ENCODE peak calls at places on chromosomes 1 and 21, in eight cellular contexts. S, N, K, H, J, T, B and O are unnamed samples.

GRCh38 chr1:59568158-59568935 is 246.4 kb upstream of the HOOK1 start:
- DNase-seq in S (no peak), N (no peak), K (no peak), H (no peak), J (no peak), T (no peak), B (no peak), O (no peak)

GRCh38 chr1:235622933-235623790 is 26.4 kb downstream of the GNG4 start:
- DNase-seq in S (no peak), N (no peak), K (no peak), H (no peak), J (no peak), T (no peak), B (no peak), O (no peak)

GRCh38 chr1:205109711-205110110 is 12.1 kb downstream of the RBBP5 start:
- DNase-seq in S (no peak), N (no peak), K (no peak), H (no peak), J (no peak), T (no peak), B (no peak), O (no peak)

GRCh38 chr1:230828421-230828820 is 39.9 kb downstream of the C1orf198 start:
- DNase-seq in S (no peak), N (no peak), K (no peak), H (no peak), J (no peak), T (no peak), B (no peak), O (no peak)

GRCh38 chr1:30305519-30305918 is 417.9 kb downstream of the MATN1 start:
- DNase-seq in S (no peak), N (no peak), K (no peak), H (no peak), J (no peak), T (no peak), B (no peak), O (no peak)

GRCh38 chr1:246214708-246215504 is 292.2 kb downstream of the SMYD3 start:
- DNase-seq in S (no peak), N (no peak), K (peak; percentile 8), H (peak; percentile 53), J (peak; percentile 63), T (peak; percentile 89), B (peak; percentile 98), O (peak; percentile 64)

GRCh38 chr1:45809761-45810160 is 6.3 kb downstream of the MAST2 start:
- DNase-seq in S (no peak), N (no peak), K (no peak), H (no peak), J (no peak), T (no peak), B (no peak), O (no peak)

GRCh38 chr1:20727746-20728316 is 4.7 kb downstream of the SH2D5 start:
- DNase-seq in S (no peak), N (no peak), K (no peak), H (no peak), J (no peak), T (no peak), B (no peak), O (no peak)

GRCh38 chr1:168799918-168800605 is 71.1 kb upstream of the DPT start:
- DNase-seq in S (no peak), N (no peak), K (no peak), H (no peak), J (no peak), T (no peak), B (no peak), O (no peak)

GRCh38 chr21:28742527-28742926 is 250.2 kb downstream of the LTN1 start:
- DNase-seq in S (no peak), N (no peak), K (no peak), H (no peak), J (no peak), T (no peak), B (peak; percentile 55), O (peak; percentile 19)

GRCh38 chr1:40849801-40850592 is 12.2 kb downstream of the CITED4 start:
- DNase-seq in S (no peak), N (peak; percentile 58), K (peak; percentile 61), H (no peak), J (peak; percentile 63), T (peak; percentile 65), B (peak; percentile 22), O (no peak)

GRCh38 chr1:13570924-13571323 is 12.7 kb upstream of the PDPN start:
- DNase-seq in S (no peak), N (no peak), K (no peak), H (no peak), J (no peak), T (no peak), B (no peak), O (no peak)

GRCh38 chr1:31509124-31510072 is 66.9 kb upstream of the TINAGL1 start:
- DNase-seq in S (no peak), N (no peak), K (no peak), H (no peak), J (peak; percentile 19), T (no peak), B (no peak), O (no peak)

GRCh38 chr1:209434066-209434465 is 149.4 kb upstream of the CAMK1G start:
- DNase-seq in S (no peak), N (no peak), K (no peak), H (no peak), J (no peak), T (peak; percentile 26), B (no peak), O (no peak)

GRCh38 chr1:45033356-45033755 is 21.3 kb downstream of the UROD start:
- DNase-seq in S (no peak), N (no peak), K (no peak), H (no peak), J (no peak), T (no peak), B (no peak), O (no peak)

GRCh38 chr1:153611356-153611755 is 1.6 kb downstream of the S100A16 start:
- DNase-seq in S (no peak), N (no peak), K (no peak), H (no peak), J (no peak), T (no peak), B (no peak), O (no peak)

GRCh38 chr1:43545686-43546387 is 15.2 kb downstream of the PTPRF start:
- DNase-seq in S (no peak), N (no peak), K (peak; percentile 83), H (no peak), J (no peak), T (no peak), B (no peak), O (no peak)

GRCh38 chr21:26798856-26799751 is 46.1 kb downstream of the ADAMTS1 start:
- DNase-seq in S (no peak), N (no peak), K (no peak), H (no peak), J (no peak), T (peak; percentile 35), B (no peak), O (no peak)

GRCh38 chr1:56132520-56132919 is 446.8 kb downstream of the PLPP3 start:
- DNase-seq in S (no peak), N (no peak), K (no peak), H (no peak), J (no peak), T (no peak), B (peak; percentile 36), O (no peak)

GRCh38 chr1:65066766-65067490 is 81.1 kb upstream of the AK4 start:
- DNase-seq in S (peak; percentile 66), N (peak; percentile 52), K (peak; percentile 87), H (no peak), J (peak; percentile 58), T (peak; percentile 68), B (no peak), O (peak; percentile 30)

GRCh38 chr1:57489342-57490036 is 65.6 kb upstream of the DAB1 start:
- DNase-seq in S (no peak), N (no peak), K (no peak), H (peak; percentile 70), J (no peak), T (peak; percentile 87), B (no peak), O (no peak)

GRCh38 chr1:245079021-245079609 is 75.7 kb upstream of the KIF26B start:
- DNase-seq in S (no peak), N (no peak), K (peak; percentile 45), H (no peak), J (no peak), T (peak; percentile 44), B (peak; percentile 65), O (peak; percentile 29)

GRCh38 chr1:245965398-245965797 is 541.7 kb downstream of the SMYD3 start:
- DNase-seq in S (no peak), N (no peak), K (no peak), H (no peak), J (no peak), T (no peak), B (no peak), O (no peak)

GRCh38 chr1:114345930-114346479 is 165.0 kb downstream of the TRIM33 start:
- DNase-seq in S (no peak), N (no peak), K (no peak), H (no peak), J (peak; percentile 1), T (no peak), B (no peak), O (no peak)

GRCh38 chr1:160681891-160682140 is 29.8 kb downstream of the CD48 start:
- DNase-seq in S (no peak), N (no peak), K (no peak), H (no peak), J (no peak), T (no peak), B (no peak), O (no peak)

GRCh38 chr1:69913967-69914366 is 291.4 kb downstream of the LRRC40 start:
- DNase-seq in S (no peak), N (no peak), K (no peak), H (peak; percentile 57), J (no peak), T (no peak), B (peak; percentile 91), O (no peak)

GRCh38 chr1:209751627-209752231 is 4.1 kb upstream of the TRAF3IP3 start:
- DNase-seq in S (no peak), N (no peak), K (no peak), H (no peak), J (peak; percentile 39), T (no peak), B (no peak), O (no peak)

GRCh38 chr1:20037877-20038276 is 32.1 kb upstream of the PLA2G5 start:
- DNase-seq in S (no peak), N (no peak), K (no peak), H (no peak), J (no peak), T (peak; percentile 55), B (no peak), O (no peak)

GRCh38 chr21:41315726-41316125 is 875 bp upstream of the FAM3B start:
- DNase-seq in S (no peak), N (no peak), K (no peak), H (no peak), J (no peak), T (no peak), B (no peak), O (no peak)

GRCh38 chr1:32828341-32828740 is 10.9 kb downstream of the S100PBP start:
- DNase-seq in S (no peak), N (no peak), K (peak; percentile 10), H (no peak), J (no peak), T (peak; percentile 21), B (peak; percentile 10), O (no peak)

GRCh38 chr1:205998457-205999241 is 4.5 kb downstream of the RAB7B start:
- DNase-seq in S (no peak), N (no peak), K (peak; percentile 64), H (no peak), J (no peak), T (no peak), B (no peak), O (no peak)